ENCODE peak calls at places on chromosome 19, in seven cellular contexts. D is H1, N is HepG2, X is WTC11, R is HCT116, L is K562, B is GM12878. Z is an unnamed sample.

GRCh38 chr19:3653865-3654513 is 27.4 kb upstream of the CACTIN start:
- DNase-seq in N (no peak), B (no peak), L (peak; percentile 46), R (no peak), D (peak; percentile 57), X (peak; percentile 60), Z (no peak)

GRCh38 chr19:3968556-3969434 is 2.1 kb downstream of the DAPK3 start:
- DNase-seq in N (peak; percentile 98), D (peak; percentile 84), X (peak; percentile 85), L (peak; percentile 50), R (peak; percentile 85), B (no peak), Z (peak; percentile 80)

GRCh38 chr19:17296976-17297375 is 6.2 kb downstream of the ABHD8 start:
- DNase-seq in B (no peak), X (no peak), D (no peak), L (no peak), R (no peak), N (no peak), Z (no peak)

GRCh38 chr19:38919837-38920528 is 8.0 kb upstream of the CCER2 start:
- DNase-seq in R (no peak), X (no peak), B (no peak), L (peak; percentile 10), D (no peak), N (no peak), Z (no peak)

GRCh38 chr19:42275517-42275916 is 6.5 kb downstream of the CIC start:
- DNase-seq in X (no peak), R (no peak), L (no peak), N (no peak), B (no peak), D (no peak), Z (no peak)

GRCh38 chr19:16033136-16033530 is 43.2 kb upstream of the TPM4 start:
- DNase-seq in X (no peak), B (no peak), R (no peak), D (no peak), N (no peak), L (no peak), Z (no peak)

GRCh38 chr19:51136891-51137551 is 5.1 kb upstream of the SIGLEC7 start:
- DNase-seq in R (no peak), X (no peak), B (no peak), N (no peak), L (no peak), D (no peak), Z (no peak)

GRCh38 chr19:16447015-16447384 is 24.8 kb downstream of the EPS15L1 start:
- DNase-seq in X (no peak), R (no peak), B (peak; percentile 70), L (peak; percentile 60), N (peak; percentile 80), D (no peak), Z (no peak)

GRCh38 chr19:18029617-18030338 is 21.8 kb downstream of the ARRDC2 start:
- DNase-seq in L (peak; percentile 32), N (peak; percentile 79), D (no peak), R (peak; percentile 59), X (no peak), B (no peak), Z (no peak)

GRCh38 chr19:12773571-12773970 is 1.8 kb downstream of the HOOK2 start:
- DNase-seq in N (no peak), R (no peak), B (no peak), D (no peak), X (no peak), L (no peak), Z (no peak)

GRCh38 chr19:29678484-29679106 is 13.3 kb downstream of the PLEKHF1 start:
- DNase-seq in L (no peak), X (no peak), D (no peak), B (no peak), R (no peak), N (peak; percentile 22), Z (no peak)

GRCh38 chr19:15432018-15432494 is 13.3 kb upstream of the AKAP8L start:
- DNase-seq in X (no peak), N (no peak), R (no peak), D (no peak), B (no peak), L (no peak), Z (peak; percentile 30)

GRCh38 chr19:46976845-46977320 is 42.8 kb upstream of the NPAS1 start:
- DNase-seq in R (no peak), L (peak; percentile 71), N (no peak), B (no peak), D (no peak), X (peak; percentile 49), Z (no peak)

GRCh38 chr19:54938906-54939305 is 8.4 kb downstream of the NLRP7 start:
- DNase-seq in X (no peak), N (no peak), L (no peak), B (no peak), D (no peak), R (no peak), Z (no peak)

GRCh38 chr19:43612374-43612773 is 486 bp downstream of the SRRM5 start:
- DNase-seq in X (no peak), R (no peak), D (no peak), B (no peak), N (no peak), L (no peak), Z (no peak)

GRCh38 chr19:3003046-3003445 is 25.7 kb downstream of the TLE6 start:
- DNase-seq in N (no peak), L (no peak), R (no peak), X (no peak), D (no peak), B (no peak), Z (no peak)

GRCh38 chr19:5336195-5336965 is 4.2 kb downstream of the PTPRS start:
- DNase-seq in D (no peak), R (no peak), X (no peak), N (no peak), B (no peak), L (no peak), Z (no peak)

GRCh38 chr19:35585844-35586243 is at the start of gene PMIS2:
- DNase-seq in R (no peak), N (no peak), B (no peak), L (peak; percentile 96), X (peak; percentile 75), D (no peak), Z (peak; percentile 48)

GRCh38 chr19:11268783-11269267 is 6.5 kb upstream of the DOCK6 start:
- DNase-seq in B (no peak), L (peak; percentile 43), N (peak; percentile 60), D (no peak), X (no peak), R (no peak), Z (no peak)

GRCh38 chr19:6230991-6231448 is 48.8 kb downstream of the MLLT1 start:
- DNase-seq in X (no peak), B (no peak), N (no peak), D (no peak), R (no peak), L (no peak), Z (no peak)

GRCh38 chr19:12843999-12844732 is 5.9 kb downstream of the MAST1 start:
- DNase-seq in R (no peak), N (no peak), L (no peak), X (no peak), B (no peak), D (no peak), Z (no peak)

GRCh38 chr19:49223472-49223871 is 65.9 kb downstream of the TRPM4 start:
- DNase-seq in R (no peak), B (no peak), L (no peak), N (no peak), D (no peak), X (no peak), Z (no peak)

GRCh38 chr19:49222011-49222410 is 64.4 kb downstream of the TRPM4 start:
- DNase-seq in X (no peak), N (no peak), R (no peak), L (peak; percentile 23), D (no peak), B (no peak), Z (no peak)

GRCh38 chr19:49222528-49222927 is 64.9 kb downstream of the TRPM4 start:
- DNase-seq in L (no peak), D (no peak), R (no peak), N (no peak), X (no peak), B (no peak), Z (no peak)

GRCh38 chr19:49229416-49229815 is 71.8 kb downstream of the TRPM4 start:
- DNase-seq in L (no peak), X (no peak), R (no peak), N (no peak), D (no peak), B (no peak), Z (no peak)

DNA sequence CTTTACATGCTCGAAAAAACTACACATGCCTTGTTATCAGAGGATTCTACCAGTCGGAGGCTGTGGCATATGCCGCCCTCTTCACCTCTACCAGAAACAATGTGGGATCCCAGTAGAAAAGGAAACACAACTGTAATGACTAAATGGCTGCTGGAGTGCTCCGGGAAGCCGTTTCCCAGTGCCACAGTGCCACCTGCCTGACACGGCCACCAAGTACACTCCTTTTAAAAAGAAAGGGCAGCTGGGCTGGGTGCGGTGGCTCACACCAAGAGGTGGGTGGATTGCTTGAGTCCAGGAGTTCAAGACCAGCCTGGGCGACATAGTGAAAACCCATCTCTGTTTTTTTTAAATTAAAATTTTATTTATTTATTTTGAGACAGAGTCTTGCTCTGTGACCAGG is 67.3 kb downstream of the TRPM4 start:
- DNase-seq in D (peak; percentile 78), N (peak; percentile 55), L (peak; percentile 52), R (peak; percentile 61), X (peak; percentile 79), B (no peak), Z (peak; percentile 70)
- TF ChIP-seq SP1 in D (no peak), N (no peak), L (no peak), R (no peak), X (no peak), B (no peak), Z (no peak)

DNA sequence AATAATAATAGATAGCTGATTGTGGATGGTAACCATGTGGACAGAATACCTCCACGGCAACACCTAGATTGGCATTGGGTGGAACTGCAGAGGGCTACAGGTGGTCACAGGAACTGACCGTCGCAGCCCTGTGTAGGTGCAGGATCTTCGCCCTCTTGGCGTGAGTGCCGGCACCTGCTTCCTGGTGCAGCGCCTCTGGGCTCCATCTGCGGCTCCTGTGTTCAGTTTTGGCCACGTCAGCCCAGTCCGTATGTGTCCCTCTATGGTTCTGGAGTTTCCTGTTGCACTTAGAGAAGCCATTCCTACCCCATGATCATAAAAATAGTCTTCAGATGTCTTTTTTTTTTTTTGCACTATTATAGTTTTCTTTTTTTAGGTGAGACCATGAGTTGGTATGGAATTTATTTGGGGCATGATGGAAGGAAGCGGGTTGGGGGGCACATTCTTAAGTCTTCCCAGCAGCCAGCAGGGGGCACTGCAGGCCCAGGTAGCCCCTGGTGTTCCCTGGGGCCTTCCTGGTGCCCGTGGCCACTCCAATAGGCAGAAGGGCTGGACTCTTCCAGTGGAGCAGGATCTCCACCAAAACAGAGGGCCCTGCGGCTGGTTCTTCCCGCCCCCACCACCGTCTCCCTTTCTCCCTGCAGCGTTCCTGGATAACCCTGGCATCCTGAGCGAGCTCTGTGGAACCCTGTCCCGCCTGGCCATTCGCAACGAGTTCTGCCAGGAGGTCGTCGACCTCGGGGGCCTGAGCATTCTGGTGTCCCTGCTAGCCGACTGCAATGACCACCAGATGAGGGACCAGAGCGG is 10.1 kb upstream of the SLC25A42 start:
- DNase-seq in X (peak; percentile 84), N (peak; percentile 50), D (peak; percentile 84), B (no peak), R (peak; percentile 57), L (peak; percentile 74), Z (peak; percentile 69)
- TF ChIP-seq SP1 in X (no peak), N (no peak), D (no peak), B (no peak), R (no peak), L (no peak), Z (no peak)

GRCh38 chr19:40452016-40452415 is 7.9 kb upstream of the SERTAD3 start:
- DNase-seq in N (no peak), D (no peak), X (no peak), B (no peak), R (no peak), L (no peak), Z (no peak)
- TF ChIP-seq SP1 in N (no peak), D (no peak), X (no peak), B (no peak), R (no peak), L (no peak), Z (no peak)

GRCh38 chr19:44718441-44719261 is 19.7 kb downstream of the CEACAM16 start:
- DNase-seq in L (no peak), D (peak; percentile 74), X (peak; percentile 66), R (no peak), N (peak; percentile 98), B (no peak), Z (no peak)
- TF ChIP-seq SP1 in L (no peak), D (peak; percentile 78), X (peak; percentile 26), R (no peak), N (no peak), B (no peak), Z (no peak)